ENCODE peak calls at places on chromosomes 12 and 14, in five cellular contexts. B, U, Y, O and F are unnamed samples.

GRCh38 chr12:123034865-123035264 is 54.4 kb downstream of the ARL6IP4 start:
- DNase-seq in B (no peak), U (peak), Y (no peak), O (peak), F (no peak)

GRCh38 chr12:78406776-78407335 is 457.7 kb upstream of the SYT1 start:
- DNase-seq in B (no peak), U (no peak), Y (no peak), O (no peak), F (no peak)

GRCh38 chr12:14769462-14769836 is 33.8 kb downstream of the WBP11 start:
- DNase-seq in B (peak), U (no peak), Y (no peak), O (no peak), F (peak)

GRCh38 chr12:41967668-41968649 is 176.7 kb downstream of the GXYLT1 start:
- DNase-seq in B (no peak), U (no peak), Y (no peak), O (peak), F (peak)

GRCh38 chr12:130961921-130962326 is 8.2 kb downstream of the ADGRD1 start:
- DNase-seq in B (peak), U (no peak), Y (no peak), O (no peak), F (no peak)

GRCh38 chr14:22552827-22553076 is 36.3 kb downstream of the DAD1 start:
- DNase-seq in B (no peak), U (no peak), Y (no peak), O (no peak), F (no peak)

GRCh38 chr14:73759183-73759713 is 45.1 kb upstream of the PNMA1 start:
- DNase-seq in B (peak), U (no peak), Y (peak), O (no peak), F (no peak)

GRCh38 chr14:69079188-69079742 is 73.7 kb downstream of the DCAF5 start:
- DNase-seq in B (no peak), U (no peak), Y (no peak), O (peak), F (no peak)

GRCh38 chr14:73829526-73830431 is 21.9 kb upstream of the PTGR2 start:
- DNase-seq in B (no peak), U (peak), Y (no peak), O (peak), F (no peak)

GRCh38 chr12:76848132-76848531 is 30.7 kb downstream of the CSRP2 start:
- DNase-seq in B (no peak), U (no peak), Y (no peak), O (peak), F (no peak)

GRCh38 chr14:100893228-100893601 is 10.3 kb downstream of the RTL1 start:
- DNase-seq in B (no peak), U (no peak), Y (no peak), O (no peak), F (peak)

GRCh38 chr14:61328629-61329262 is 7.4 kb downstream of the PRKCH start:
- DNase-seq in B (no peak), U (no peak), Y (no peak), O (no peak), F (no peak)

GRCh38 chr12:94262228-94263010 is 114.0 kb downstream of the PLXNC1 start:
- DNase-seq in B (peak), U (peak), Y (peak), O (peak), F (no peak)

GRCh38 chr12:8532045-8532444 is 8.7 kb downstream of the CLEC4E start:
- DNase-seq in B (no peak), U (no peak), Y (no peak), O (no peak), F (no peak)

GRCh38 chr12:89529738-89530137 is 3.9 kb upstream of the POC1B start:
- DNase-seq in B (no peak), U (no peak), Y (no peak), O (peak), F (no peak)

GRCh38 chr14:84029720-84030119 is 1500.2 kb upstream of the FLRT2 start:
- DNase-seq in B (no peak), U (no peak), Y (no peak), O (no peak), F (no peak)